ENCODE peak calls at places on chromosomes 4 and X, in nine cellular contexts. Y is activated naive CD8-positive, alpha-beta T cell treated with anti-CD3 and anti-CD28 coated beads for 36 hours; C is islet precursor cell; S is fibroblast of the conjunctiva; G is ELR; D is HEK293T; I is endothelial cell; T is stimulated activated CD4-positive, alpha-beta T cell treated with anti-CD3 and anti-CD28 coated beads, TNF-alpha, amount 100 ng/mL, for 24 hours; B is astrocyte of the hippocampus. O is an unnamed sample.

GRCh38 chrX:150212672-150213480 is 150.2 kb upstream of the MAMLD1 start:
- DNase-seq in Y (no peak), C (no peak), S (no peak), G (no peak), D (no peak), I (peak), T (no peak), B (peak), O (no peak)

GRCh38 chr4:98474408-98474844 is 184.0 kb downstream of the TSPAN5 start:
- DNase-seq in Y (no peak), C (no peak), S (peak), G (peak), D (no peak), I (no peak), T (no peak), B (peak), O (no peak)

GRCh38 chrX:72609313-72609712 is 36.7 kb upstream of the HDAC8 start:
- DNase-seq in Y (no peak), C (no peak), S (no peak), G (peak), D (peak), I (no peak), T (no peak), B (no peak), O (no peak)

GRCh38 chr4:99868126-99868596 is 26.1 kb downstream of the LAMTOR3 start:
- DNase-seq in Y (no peak), C (peak), S (peak), G (peak), D (no peak), I (no peak), T (no peak), B (peak), O (peak)

GRCh38 chr4:123580981-123581664 is 184.5 kb downstream of the SPRY1 start:
- DNase-seq in Y (no peak), C (no peak), S (no peak), G (no peak), D (peak), I (no peak), T (no peak), B (no peak), O (no peak)

GRCh38 chr4:151034829-151035228 is 19.7 kb upstream of the LRBA start:
- DNase-seq in Y (no peak), C (no peak), S (no peak), G (no peak), D (no peak), I (no peak), T (no peak), B (no peak), O (no peak)

GRCh38 chrX:10620121-10620699 is at the start of gene MID1:
- DNase-seq in Y (no peak), C (peak), S (peak), G (peak), D (peak), I (peak), T (no peak), B (peak), O (no peak)

GRCh38 chr4:7423801-7424552 is 10.8 kb downstream of the PSAPL1 start:
- DNase-seq in Y (no peak), C (peak), S (no peak), G (no peak), D (no peak), I (no peak), T (no peak), B (peak), O (no peak)

GRCh38 chr4:1493540-1494287 is 87.5 kb upstream of the NKX1-1 start:
- DNase-seq in Y (no peak), C (no peak), S (no peak), G (no peak), D (no peak), I (no peak), T (no peak), B (no peak), O (no peak)

GRCh38 chr4:113355550-113356371 is 306.3 kb downstream of the ANK2 start:
- DNase-seq in Y (peak), C (peak), S (peak), G (peak), D (peak), I (no peak), T (peak), B (peak), O (no peak)

GRCh38 chrX:53116101-53116500 is 22.2 kb downstream of the KANTR start:
- DNase-seq in Y (no peak), C (no peak), S (peak), G (no peak), D (no peak), I (no peak), T (no peak), B (peak), O (no peak)

GRCh38 chr4:56757270-56757746 is 64.2 kb downstream of the SPINK2 start:
- DNase-seq in Y (peak), C (peak), S (no peak), G (peak), D (no peak), I (no peak), T (no peak), B (peak), O (no peak)

GRCh38 chr4:59712474-59712873 is 1487.7 kb upstream of the ADGRL3 start:
- DNase-seq in Y (no peak), C (no peak), S (no peak), G (peak), D (no peak), I (no peak), T (no peak), B (no peak), O (no peak)

O was measured in iPS DF 19.7.